ENCODE peak calls at places on chromosome 9, in four cellular contexts. Q, I, A and G are unnamed samples.

GRCh38 chr9:7671847-7672246 is 127.7 kb downstream of the DMAC1 start:
- DNase-seq in A (no peak), I (no peak), Q (no peak), G (no peak)

GRCh38 chr9:98983295-98984268 is 39.9 kb downstream of the COL15A1 start:
- DNase-seq in I (no peak), Q (peak), A (no peak), G (peak)

GRCh38 chr9:96107436-96107835 is 194.5 kb downstream of the HSD17B3 start:
- DNase-seq in I (no peak), A (no peak), Q (no peak), G (no peak)

GRCh38 chr9:79764377-79764776 is 192.6 kb downstream of the TLE4 start:
- DNase-seq in Q (peak), A (no peak), I (no peak), G (peak)

GRCh38 chr9:12777149-12778010 is 2.6 kb downstream of the LURAP1L start:
- DNase-seq in A (no peak), I (no peak), Q (no peak), G (no peak)

GRCh38 chr9:105248691-105249090 is 4.2 kb downstream of the SLC44A1 start:
- DNase-seq in I (no peak), Q (no peak), A (no peak), G (no peak)

GRCh38 chr9:121945849-121946248 is 147.3 kb downstream of the TTLL11 start:
- DNase-seq in I (no peak), Q (peak), A (no peak), G (no peak)

GRCh38 chr9:96875460-96876142 is 21.3 kb upstream of the ZNF782 start:
- DNase-seq in Q (peak), I (peak), A (no peak), G (no peak)

GRCh38 chr9:26951794-26952193 is 4.4 kb upstream of the IFT74 start:
- DNase-seq in I (no peak), Q (no peak), A (no peak), G (no peak)

GRCh38 chr9:131727184-131727785 is 12.6 kb downstream of the RAPGEF1 start:
- DNase-seq in A (no peak), Q (peak), I (no peak), G (no peak)

GRCh38 chr9:91908746-91909145 is 41.3 kb downstream of the ROR2 start:
- DNase-seq in A (no peak), I (no peak), Q (no peak), G (no peak)

GRCh38 chr9:127554966-127555829 is 56.9 kb upstream of the STXBP1 start:
- DNase-seq in I (no peak), A (no peak), Q (no peak), G (no peak)

GRCh38 chr9:133825555-133826198 is 87.5 kb upstream of the SARDH start:
- DNase-seq in I (no peak), A (no peak), Q (peak), G (peak)

GRCh38 chr9:35490910-35491465 is 1.1 kb downstream of the RUSC2 start:
- DNase-seq in I (no peak), A (no peak), Q (peak), G (no peak)

GRCh38 chr9:35972093-35972492 is 14.1 kb upstream of the OR2S2 start:
- DNase-seq in I (no peak), Q (peak), A (peak), G (no peak)

GRCh38 chr9:93646640-93647178 is 70.3 kb downstream of the PHF2 start:
- DNase-seq in I (no peak), Q (no peak), A (no peak), G (no peak)

GRCh38 chr9:25964239-25964638 is 286.0 kb upstream of the TUSC1 start:
- DNase-seq in Q (peak), A (no peak), I (peak), G (peak)

GRCh38 chr9:121785673-121786542 is 134.5 kb downstream of the DAB2IP start:
- DNase-seq in A (no peak), Q (no peak), I (no peak), G (no peak)

GRCh38 chr9:79812507-79813261 is 240.9 kb downstream of the TLE4 start:
- DNase-seq in A (no peak), Q (no peak), I (peak), G (no peak)

GRCh38 chr9:121842612-121842978 is 191.2 kb downstream of the DAB2IP start:
- DNase-seq in Q (peak), I (no peak), A (no peak), G (no peak)

GRCh38 chr9:122218885-122219855 is 9.6 kb downstream of the LHX6 start:
- DNase-seq in A (no peak), Q (peak), I (peak), G (no peak)

GRCh38 chr9:131707677-131708612 is 31.9 kb downstream of the RAPGEF1 start:
- DNase-seq in Q (peak), A (no peak), I (peak), G (peak)

GRCh38 chr9:113523421-113524141 is 60.1 kb downstream of the RGS3 start:
- DNase-seq in I (peak), A (peak), Q (peak), G (no peak)

GRCh38 chr9:92535940-92536850 is at the start of gene ECM2:
- DNase-seq in A (no peak), I (no peak), Q (peak), G (peak)

GRCh38 chr9:36839131-36839885 is 194.8 kb downstream of the PAX5 start:
- DNase-seq in I (no peak), Q (no peak), A (no peak), G (no peak)

GRCh38 chr9:12698293-12698692 is 5.1 kb downstream of the TYRP1 start:
- DNase-seq in Q (peak), A (no peak), I (no peak), G (peak)

GRCh38 chr9:92097997-92098482 is 17.2 kb downstream of the SPTLC1 start:
- DNase-seq in Q (peak), I (no peak), A (no peak), G (no peak)